ENCODE peak calls at places on chromosomes 13 and 19, in five cellular contexts. One of them, this sample, is unnamed.
A peak's percentile ranks its signal among the peaks of the same experiment; 100 is the strongest.

GRCh38 chr13:29756506-29756905 is 93.9 kb downstream of the UBL3 start:
- DNase-seq in astrocyte of the spinal cord: peak; percentile 19
- DNase-seq in AG04449: no peak
- DNase-seq in thoracic aorta: no peak
- DNase-seq in cardiac fibroblast: peak; percentile 61
- DNase-seq in this sample: no peak

GRCh38 chr19:19386373-19386869 is 19.1 kb upstream of the GATAD2A start:
- DNase-seq in astrocyte of the spinal cord: no peak
- DNase-seq in AG04449: no peak
- DNase-seq in thoracic aorta: no peak
- DNase-seq in cardiac fibroblast: no peak
- DNase-seq in this sample: no peak

GRCh38 chr13:113089693-113090414 is 15.7 kb upstream of the F7 start:
- DNase-seq in astrocyte of the spinal cord: no peak
- DNase-seq in AG04449: no peak
- DNase-seq in thoracic aorta: no peak
- DNase-seq in cardiac fibroblast: no peak
- DNase-seq in this sample: no peak

GRCh38 chr19:54875506-54875905 is 1.5 kb downstream of the FCAR start:
- DNase-seq in astrocyte of the spinal cord: no peak
- DNase-seq in AG04449: no peak
- DNase-seq in thoracic aorta: no peak
- DNase-seq in cardiac fibroblast: no peak
- DNase-seq in this sample: no peak

GRCh38 chr13:47932953-47933687 is 68.0 kb downstream of the SUCLA2 start:
- DNase-seq in astrocyte of the spinal cord: no peak
- DNase-seq in AG04449: no peak
- DNase-seq in thoracic aorta: no peak
- DNase-seq in cardiac fibroblast: no peak
- DNase-seq in this sample: no peak

GRCh38 chr13:80486407-80486806 is 145.5 kb upstream of the SPRY2 start:
- DNase-seq in astrocyte of the spinal cord: no peak
- DNase-seq in AG04449: no peak
- DNase-seq in thoracic aorta: no peak
- DNase-seq in cardiac fibroblast: no peak
- DNase-seq in this sample: no peak

GRCh38 chr13:109628251-109628699 is 158.1 kb downstream of the IRS2 start:
- DNase-seq in astrocyte of the spinal cord: peak; percentile 62
- DNase-seq in AG04449: peak; percentile 50
- DNase-seq in thoracic aorta: no peak
- DNase-seq in cardiac fibroblast: peak; percentile 13
- DNase-seq in this sample: no peak

GRCh38 chr19:55585658-55586339 is 5.2 kb upstream of the ZNF579 start:
- DNase-seq in astrocyte of the spinal cord: peak; percentile 84
- DNase-seq in AG04449: no peak
- DNase-seq in thoracic aorta: no peak
- DNase-seq in cardiac fibroblast: peak; percentile 90
- DNase-seq in this sample: no peak

GRCh38 chr13:61410669-61411297 is 4.9 kb downstream of the PCDH20 start:
- DNase-seq in astrocyte of the spinal cord: peak; percentile 33
- DNase-seq in AG04449: no peak
- DNase-seq in thoracic aorta: no peak
- DNase-seq in cardiac fibroblast: peak; percentile 26
- DNase-seq in this sample: no peak

GRCh38 chr19:29665826-29666633 is 769 bp downstream of the PLEKHF1 start:
- DNase-seq in astrocyte of the spinal cord: no peak
- DNase-seq in AG04449: no peak
- DNase-seq in thoracic aorta: no peak
- DNase-seq in cardiac fibroblast: peak; percentile 88
- DNase-seq in this sample: peak; percentile 90

GRCh38 chr19:33133438-33134031 is 1.6 kb downstream of the WDR88 start:
- DNase-seq in astrocyte of the spinal cord: peak; percentile 1
- DNase-seq in AG04449: no peak
- DNase-seq in thoracic aorta: no peak
- DNase-seq in cardiac fibroblast: peak; percentile 25
- DNase-seq in this sample: no peak

GRCh38 chr19:16605552-16605951 is 22.5 kb downstream of the MED26 start:
- DNase-seq in astrocyte of the spinal cord: no peak
- DNase-seq in AG04449: no peak
- DNase-seq in thoracic aorta: no peak
- DNase-seq in cardiac fibroblast: no peak
- DNase-seq in this sample: no peak

GRCh38 chr13:33536639-33537425 is 251.3 kb upstream of the STARD13 start:
- DNase-seq in astrocyte of the spinal cord: peak; percentile 59
- DNase-seq in AG04449: peak; percentile 41
- DNase-seq in thoracic aorta: no peak
- DNase-seq in cardiac fibroblast: no peak
- DNase-seq in this sample: no peak

GRCh38 chr19:58468216-58468839 is 1.4 kb downstream of the ZNF324 start:
- DNase-seq in astrocyte of the spinal cord: no peak
- DNase-seq in AG04449: no peak
- DNase-seq in thoracic aorta: no peak
- DNase-seq in cardiac fibroblast: no peak
- DNase-seq in this sample: no peak
- TF ChIP-seq CTCF in astrocyte of the spinal cord: no peak
- TF ChIP-seq CTCF in AG04449: no peak
- TF ChIP-seq CTCF in thoracic aorta: no peak
- TF ChIP-seq CTCF in cardiac fibroblast: no peak
- TF ChIP-seq CTCF in this sample: no peak

GRCh38 chr19:41554902-41555301 is 21.1 kb upstream of the CEACAM21 start:
- DNase-seq in astrocyte of the spinal cord: no peak
- DNase-seq in AG04449: no peak
- DNase-seq in thoracic aorta: no peak
- DNase-seq in cardiac fibroblast: no peak
- DNase-seq in this sample: no peak
- H3K4me3 ChIP-seq in astrocyte of the spinal cord: no peak overlapping the region
- H3K4me3 ChIP-seq in AG04449: no peak overlapping the region
- H3K4me3 ChIP-seq in thoracic aorta: no peak overlapping the region
- H3K4me3 ChIP-seq in cardiac fibroblast: no peak overlapping the region
- H3K4me3 ChIP-seq in this sample: no peak overlapping the region

GRCh38 chr19:11453468-11454341 is 18.3 kb downstream of the PRKCSH start:
- DNase-seq in astrocyte of the spinal cord: no peak
- DNase-seq in AG04449: no peak
- DNase-seq in thoracic aorta: no peak
- DNase-seq in cardiac fibroblast: no peak
- DNase-seq in this sample: no peak
- TF ChIP-seq CTCF in astrocyte of the spinal cord: peak; percentile 47
- TF ChIP-seq CTCF in AG04449: peak; percentile 43
- TF ChIP-seq CTCF in thoracic aorta: peak; percentile 10
- TF ChIP-seq CTCF in cardiac fibroblast: peak; percentile 47
- TF ChIP-seq CTCF in this sample: no peak

DNA sequence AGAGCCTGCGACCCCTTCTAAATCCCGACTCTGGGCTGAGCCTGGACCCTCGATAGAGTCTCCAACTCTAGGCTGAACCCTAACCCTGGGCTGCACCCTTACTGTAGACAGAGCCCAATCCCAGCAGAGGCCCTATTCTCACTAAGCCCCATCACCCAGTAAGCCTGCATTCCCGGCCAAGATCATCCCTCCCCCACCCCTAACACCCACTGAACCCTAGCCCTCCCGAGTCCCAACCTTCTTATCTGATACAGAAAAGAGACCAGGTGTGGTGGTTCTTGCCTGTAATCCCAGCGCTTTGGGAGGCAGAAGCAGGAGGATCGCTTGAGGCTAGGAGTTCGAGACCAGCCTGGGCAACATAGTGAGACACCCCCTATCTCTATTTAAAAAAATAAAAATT is 2.6 kb upstream of the TNFAIP8L1 start:
- DNase-seq in astrocyte of the spinal cord: no peak
- DNase-seq in AG04449: no peak
- DNase-seq in thoracic aorta: no peak
- DNase-seq in cardiac fibroblast: no peak
- DNase-seq in this sample: no peak
- H3K4me3 ChIP-seq in astrocyte of the spinal cord: peak overlapping the region; percentile 34
- H3K4me3 ChIP-seq in AG04449: no peak overlapping the region
- H3K4me3 ChIP-seq in thoracic aorta: peak overlapping the region; percentile 82
- H3K4me3 ChIP-seq in cardiac fibroblast: no peak overlapping the region
- H3K4me3 ChIP-seq in this sample: peak overlapping the region; percentile 71